ENCODE peak calls at places on chromosome 19, in six cellular contexts. One of them, this sample, is unnamed.

GRCh38 chr19:1648156-1648925 is 4.1 kb downstream of the TCF3 start:
- DNase-seq in Peyer's patch: peak
- DNase-seq in neural progenitor cell: no peak
- DNase-seq in stomach: no peak
- DNase-seq in tibial nerve: no peak
- DNase-seq in endodermal cell: no peak
- DNase-seq in this sample: no peak

GRCh38 chr19:18725755-18726416 is 42.4 kb downstream of the CRTC1 start:
- DNase-seq in Peyer's patch: no peak
- DNase-seq in neural progenitor cell: no peak
- DNase-seq in stomach: no peak
- DNase-seq in tibial nerve: peak
- DNase-seq in endodermal cell: peak
- DNase-seq in this sample: no peak

GRCh38 chr19:5142725-5143097 is 173.8 kb downstream of the KDM4B start:
- DNase-seq in Peyer's patch: no peak
- DNase-seq in neural progenitor cell: no peak
- DNase-seq in stomach: no peak
- DNase-seq in tibial nerve: no peak
- DNase-seq in endodermal cell: no peak
- DNase-seq in this sample: no peak

GRCh38 chr19:43625918-43626579 is 6.6 kb upstream of the ZNF428 start:
- DNase-seq in Peyer's patch: no peak
- DNase-seq in neural progenitor cell: peak
- DNase-seq in stomach: no peak
- DNase-seq in tibial nerve: no peak
- DNase-seq in endodermal cell: peak
- DNase-seq in this sample: no peak

GRCh38 chr19:49932041-49932451 is 2.7 kb upstream of the NUP62 start:
- DNase-seq in Peyer's patch: no peak
- DNase-seq in neural progenitor cell: no peak
- DNase-seq in stomach: no peak
- DNase-seq in tibial nerve: no peak
- DNase-seq in endodermal cell: no peak
- DNase-seq in this sample: no peak

GRCh38 chr19:53328967-53329366 is 4.6 kb upstream of the ZNF845 start:
- DNase-seq in Peyer's patch: no peak
- DNase-seq in neural progenitor cell: no peak
- DNase-seq in stomach: no peak
- DNase-seq in tibial nerve: no peak
- DNase-seq in endodermal cell: peak
- DNase-seq in this sample: peak

GRCh38 chr19:51079486-51080110 is 3.1 kb downstream of the KLK14 start:
- DNase-seq in Peyer's patch: no peak
- DNase-seq in neural progenitor cell: no peak
- DNase-seq in stomach: peak
- DNase-seq in tibial nerve: no peak
- DNase-seq in endodermal cell: no peak
- DNase-seq in this sample: no peak

GRCh38 chr19:55597493-55597892 is 1.8 kb downstream of the FIZ1 start:
- DNase-seq in Peyer's patch: no peak
- DNase-seq in neural progenitor cell: no peak
- DNase-seq in stomach: no peak
- DNase-seq in tibial nerve: no peak
- DNase-seq in endodermal cell: no peak
- DNase-seq in this sample: no peak

GRCh38 chr19:42032428-42032827 is 37.6 kb downstream of the GRIK5 start:
- DNase-seq in Peyer's patch: no peak
- DNase-seq in neural progenitor cell: no peak
- DNase-seq in stomach: no peak
- DNase-seq in tibial nerve: no peak
- DNase-seq in endodermal cell: peak
- DNase-seq in this sample: no peak

GRCh38 chr19:3062165-3063105 is at the start of gene TLE5:
- DNase-seq in Peyer's patch: peak
- DNase-seq in neural progenitor cell: peak
- DNase-seq in stomach: peak
- DNase-seq in tibial nerve: no peak
- DNase-seq in endodermal cell: peak
- DNase-seq in this sample: peak

GRCh38 chr19:35774274-35775045 is 904 bp upstream of the ARHGAP33 start:
- DNase-seq in Peyer's patch: no peak
- DNase-seq in neural progenitor cell: peak
- DNase-seq in stomach: no peak
- DNase-seq in tibial nerve: no peak
- DNase-seq in endodermal cell: no peak
- DNase-seq in this sample: no peak

GRCh38 chr19:19446655-19447437 is 41.4 kb downstream of the GATAD2A start:
- DNase-seq in Peyer's patch: no peak
- DNase-seq in neural progenitor cell: no peak
- DNase-seq in stomach: no peak
- DNase-seq in tibial nerve: no peak
- DNase-seq in endodermal cell: peak
- DNase-seq in this sample: no peak

GRCh38 chr19:29770653-29771052 is 41.1 kb upstream of the CCNE1 start:
- DNase-seq in Peyer's patch: no peak
- DNase-seq in neural progenitor cell: no peak
- DNase-seq in stomach: no peak
- DNase-seq in tibial nerve: no peak
- DNase-seq in endodermal cell: no peak
- DNase-seq in this sample: no peak

GRCh38 chr19:2171349-2172145 is 7.8 kb downstream of the DOT1L start:
- DNase-seq in Peyer's patch: peak
- DNase-seq in neural progenitor cell: peak
- DNase-seq in stomach: peak
- DNase-seq in tibial nerve: no peak
- DNase-seq in endodermal cell: peak
- DNase-seq in this sample: no peak

GRCh38 chr19:29651622-29652394 is 13.5 kb upstream of the PLEKHF1 start:
- DNase-seq in Peyer's patch: no peak
- DNase-seq in neural progenitor cell: no peak
- DNase-seq in stomach: no peak
- DNase-seq in tibial nerve: no peak
- DNase-seq in endodermal cell: no peak
- DNase-seq in this sample: no peak

GRCh38 chr19:27720155-27720554 is 1492.8 kb downstream of the UQCRFS1 start:
- DNase-seq in Peyer's patch: no peak
- DNase-seq in neural progenitor cell: no peak
- DNase-seq in stomach: no peak
- DNase-seq in tibial nerve: no peak
- DNase-seq in endodermal cell: no peak
- DNase-seq in this sample: no peak

GRCh38 chr19:43809762-43810696 is 7.8 kb upstream of the LYPD5 start:
- DNase-seq in Peyer's patch: no peak
- DNase-seq in neural progenitor cell: peak
- DNase-seq in stomach: no peak
- DNase-seq in tibial nerve: no peak
- DNase-seq in endodermal cell: no peak
- DNase-seq in this sample: no peak

GRCh38 chr19:12137541-12137940 is 2.6 kb downstream of the ZNF20 start:
- DNase-seq in Peyer's patch: no peak
- DNase-seq in neural progenitor cell: no peak
- DNase-seq in stomach: no peak
- DNase-seq in tibial nerve: no peak
- DNase-seq in endodermal cell: peak
- DNase-seq in this sample: no peak

GRCh38 chr19:12786149-12786870 is 5.0 kb upstream of the JUNB start:
- DNase-seq in Peyer's patch: peak
- DNase-seq in neural progenitor cell: no peak
- DNase-seq in stomach: peak
- DNase-seq in tibial nerve: no peak
- DNase-seq in endodermal cell: peak
- DNase-seq in this sample: peak

GRCh38 chr19:48350856-48351255 is 12.9 kb downstream of the TMEM143 start:
- DNase-seq in Peyer's patch: no peak
- DNase-seq in neural progenitor cell: no peak
- DNase-seq in stomach: no peak
- DNase-seq in tibial nerve: no peak
- DNase-seq in endodermal cell: no peak
- DNase-seq in this sample: no peak

GRCh38 chr19:5623397-5624153 is 692 bp downstream of the SAFB start:
- DNase-seq in Peyer's patch: peak
- DNase-seq in neural progenitor cell: peak
- DNase-seq in stomach: no peak
- DNase-seq in tibial nerve: no peak
- DNase-seq in endodermal cell: peak
- DNase-seq in this sample: no peak

GRCh38 chr19:40486017-40486416 is 19.2 kb downstream of the SPTBN4 start:
- DNase-seq in Peyer's patch: no peak
- DNase-seq in neural progenitor cell: no peak
- DNase-seq in stomach: no peak
- DNase-seq in tibial nerve: no peak
- DNase-seq in endodermal cell: no peak
- DNase-seq in this sample: no peak

GRCh38 chr19:49489601-49490167 is 2.3 kb downstream of the RPL13A start:
- DNase-seq in Peyer's patch: peak
- DNase-seq in neural progenitor cell: peak
- DNase-seq in stomach: no peak
- DNase-seq in tibial nerve: no peak
- DNase-seq in endodermal cell: no peak
- DNase-seq in this sample: no peak

GRCh38 chr19:4474504-4475136 is 2.5 kb downstream of the HDGFL2 start:
- DNase-seq in Peyer's patch: no peak
- DNase-seq in neural progenitor cell: peak
- DNase-seq in stomach: no peak
- DNase-seq in tibial nerve: no peak
- DNase-seq in endodermal cell: peak
- DNase-seq in this sample: no peak

GRCh38 chr19:49224856-49225255 is 67.3 kb downstream of the TRPM4 start:
- DNase-seq in Peyer's patch: peak
- DNase-seq in neural progenitor cell: peak
- DNase-seq in stomach: peak
- DNase-seq in tibial nerve: no peak
- DNase-seq in endodermal cell: peak
- DNase-seq in this sample: no peak

GRCh38 chr19:16447015-16447384 is 24.8 kb downstream of the EPS15L1 start:
- DNase-seq in Peyer's patch: peak
- DNase-seq in neural progenitor cell: no peak
- DNase-seq in stomach: peak
- DNase-seq in tibial nerve: peak
- DNase-seq in endodermal cell: no peak
- DNase-seq in this sample: peak

GRCh38 chr19:12833747-12834417 is 497 bp downstream of the RTBDN start:
- DNase-seq in Peyer's patch: no peak
- DNase-seq in neural progenitor cell: peak
- DNase-seq in stomach: peak
- DNase-seq in tibial nerve: no peak
- DNase-seq in endodermal cell: peak
- DNase-seq in this sample: no peak

GRCh38 chr19:41298327-41298964 is 11.5 kb upstream of the CCDC97 start:
- DNase-seq in Peyer's patch: peak
- DNase-seq in neural progenitor cell: no peak
- DNase-seq in stomach: peak
- DNase-seq in tibial nerve: peak
- DNase-seq in endodermal cell: no peak
- DNase-seq in this sample: peak

GRCh38 chr19:39438270-39438934 is 2.7 kb upstream of the RPS16 start:
- DNase-seq in Peyer's patch: no peak
- DNase-seq in neural progenitor cell: no peak
- DNase-seq in stomach: no peak
- DNase-seq in tibial nerve: no peak
- DNase-seq in endodermal cell: no peak
- DNase-seq in this sample: no peak

GRCh38 chr19:30342901-30343300 is 29.3 kb upstream of the ZNF536 start:
- DNase-seq in Peyer's patch: no peak
- DNase-seq in neural progenitor cell: no peak
- DNase-seq in stomach: no peak
- DNase-seq in tibial nerve: no peak
- DNase-seq in endodermal cell: no peak
- DNase-seq in this sample: no peak

GRCh38 chr19:13998426-13998825 is 7.7 kb downstream of the RFX1 start:
- DNase-seq in Peyer's patch: no peak
- DNase-seq in neural progenitor cell: no peak
- DNase-seq in stomach: no peak
- DNase-seq in tibial nerve: no peak
- DNase-seq in endodermal cell: no peak
- DNase-seq in this sample: no peak
- H3K27ac ChIP-seq in Peyer's patch: no peak
- H3K27ac ChIP-seq in neural progenitor cell: no peak
- H3K27ac ChIP-seq in stomach: no peak
- H3K27ac ChIP-seq in tibial nerve: no peak
- H3K27ac ChIP-seq in endodermal cell: no peak
- H3K27ac ChIP-seq in this sample: no peak

GRCh38 chr19:45599286-45599685 is 2.7 kb downstream of the GPR4 start:
- DNase-seq in Peyer's patch: no peak
- DNase-seq in neural progenitor cell: peak
- DNase-seq in stomach: no peak
- DNase-seq in tibial nerve: no peak
- DNase-seq in endodermal cell: no peak
- DNase-seq in this sample: no peak
- H3K4me3 ChIP-seq in Peyer's patch: no peak
- H3K4me3 ChIP-seq in neural progenitor cell: no peak
- H3K4me3 ChIP-seq in stomach: no peak
- H3K4me3 ChIP-seq in tibial nerve: no peak
- H3K4me3 ChIP-seq in endodermal cell: no peak
- H3K4me3 ChIP-seq in this sample: no peak

GRCh38 chr19:34018546-34018945 is 153.8 kb upstream of the LSM14A start:
- DNase-seq in Peyer's patch: no peak
- DNase-seq in neural progenitor cell: no peak
- DNase-seq in stomach: no peak
- DNase-seq in tibial nerve: no peak
- DNase-seq in endodermal cell: no peak
- DNase-seq in this sample: no peak

GRCh38 chr19:34017024-34017423 is 155.3 kb upstream of the LSM14A start:
- DNase-seq in Peyer's patch: no peak
- DNase-seq in neural progenitor cell: no peak
- DNase-seq in stomach: no peak
- DNase-seq in tibial nerve: no peak
- DNase-seq in endodermal cell: no peak
- DNase-seq in this sample: no peak
- TF ChIP-seq CTCF in Peyer's patch: no peak
- TF ChIP-seq CTCF in neural progenitor cell: no peak
- TF ChIP-seq CTCF in stomach: no peak
- TF ChIP-seq CTCF in tibial nerve: no peak
- TF ChIP-seq CTCF in endodermal cell: no peak
- TF ChIP-seq CTCF in this sample: no peak

DNA sequence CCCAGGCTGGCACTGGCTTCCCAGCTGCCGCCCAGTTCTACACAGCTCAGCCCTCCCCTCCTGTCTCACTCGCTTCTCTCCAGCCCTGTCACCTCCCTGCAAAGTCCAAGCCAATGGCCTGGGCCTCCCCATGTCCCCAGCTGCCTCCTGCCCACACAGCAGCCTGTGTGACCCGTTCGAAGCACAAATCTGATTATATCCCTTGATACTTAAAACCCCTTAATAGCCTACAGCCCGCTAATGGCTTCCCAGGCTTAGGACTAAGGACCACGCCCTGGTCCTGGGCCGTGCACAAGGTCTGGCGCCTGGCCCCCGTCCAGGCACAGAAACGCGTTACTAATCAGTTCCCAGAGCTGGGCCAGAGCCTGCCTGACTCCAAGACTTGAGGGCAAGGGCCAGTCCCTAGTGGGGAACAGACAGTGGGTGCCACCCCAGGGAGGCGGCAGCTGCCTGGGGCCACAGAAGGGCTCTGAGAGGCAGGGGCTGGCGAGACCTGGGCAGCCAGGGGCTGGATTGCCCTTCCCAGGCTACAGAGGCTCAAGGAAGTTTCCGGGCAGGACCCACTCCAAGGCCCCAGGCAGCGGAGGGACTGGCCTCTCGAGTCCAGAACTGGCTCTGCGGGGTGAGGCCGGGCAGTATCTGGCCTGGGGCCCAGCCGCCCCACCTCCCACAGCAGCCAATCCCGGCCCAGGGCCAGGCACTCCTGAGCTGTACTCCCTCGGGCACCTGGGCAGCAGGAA is 10.4 kb downstream of the XAB2 start:
- DNase-seq in Peyer's patch: peak
- DNase-seq in neural progenitor cell: no peak
- DNase-seq in stomach: peak
- DNase-seq in tibial nerve: no peak
- DNase-seq in endodermal cell: no peak
- DNase-seq in this sample: peak
- H3K27ac ChIP-seq in Peyer's patch: peak
- H3K27ac ChIP-seq in neural progenitor cell: no peak
- H3K27ac ChIP-seq in stomach: peak
- H3K27ac ChIP-seq in tibial nerve: no peak
- H3K27ac ChIP-seq in endodermal cell: no peak
- H3K27ac ChIP-seq in this sample: no peak

This sample was measured in lung.